ENCODE peak calls at places on chromosomes 13 and 19, in seven cellular contexts. B is astrocyte, F is Karpas-422, U is K562, K is mesendoderm, X is DND-41, Y is mammary epithelial cell. I is an unnamed sample.

GRCh38 chr13:52974711-52975110 is 53.9 kb upstream of the OLFM4 start:
- DNase-seq in B (no peak), F (peak; percentile 33), U (no peak), K (no peak), X (no peak), Y (no peak), I (no peak)

GRCh38 chr19:2477732-2478191 is 1.8 kb downstream of the GADD45B start:
- DNase-seq in B (no peak), F (peak; percentile 67), U (no peak), K (no peak), X (peak; percentile 46), Y (no peak), I (peak; percentile 64)

GRCh38 chr13:26881154-26881553 is 120.6 kb upstream of the GPR12 start:
- DNase-seq in B (peak; percentile 20), F (no peak), U (no peak), K (no peak), X (no peak), Y (peak; percentile 72), I (peak; percentile 44)

GRCh38 chr13:24097667-24098066 is 62.9 kb upstream of the SPATA13 start:
- DNase-seq in B (no peak), F (no peak), U (no peak), K (no peak), X (peak; percentile 80), Y (no peak), I (no peak)

GRCh38 chr19:46482645-46483044 is 11.3 kb upstream of the PNMA8A start:
- DNase-seq in B (peak; percentile 51), F (no peak), U (no peak), K (no peak), X (no peak), Y (peak; percentile 47), I (peak; percentile 33)

GRCh38 chr19:33032218-33032781 is 32.4 kb downstream of the RHPN2 start:
- DNase-seq in B (no peak), F (no peak), U (no peak), K (peak; percentile 90), X (no peak), Y (no peak), I (no peak)

GRCh38 chr13:27599845-27600553 is 20.3 kb downstream of the LNX2 start:
- DNase-seq in B (peak; percentile 81), F (no peak), U (peak; percentile 20), K (peak; percentile 84), X (no peak), Y (peak; percentile 64), I (peak; percentile 67)

GRCh38 chr13:30364876-30365275 is 57.4 kb upstream of the UBE2L5 start:
- DNase-seq in B (peak; percentile 28), F (no peak), U (no peak), K (peak; percentile 53), X (no peak), Y (no peak), I (no peak)

GRCh38 chr13:33665776-33666175 is 152.2 kb upstream of the RFC3 start:
- DNase-seq in B (no peak), F (no peak), U (no peak), K (no peak), X (no peak), Y (no peak), I (no peak)

GRCh38 chr13:43044720-43045301 is 21.4 kb downstream of the DNAJC15 start:
- DNase-seq in B (no peak), F (no peak), U (no peak), K (no peak), X (no peak), Y (no peak), I (no peak)

GRCh38 chr19:49877879-49878743 is 609 bp downstream of the TBC1D17 start:
- DNase-seq in B (peak; percentile 91), F (peak; percentile 100), U (peak; percentile 97), K (peak; percentile 99), X (peak; percentile 97), Y (peak; percentile 96), I (peak; percentile 97)

GRCh38 chr13:35283856-35284255 is 192.6 kb downstream of the MAB21L1 start:
- DNase-seq in B (peak; percentile 8), F (no peak), U (no peak), K (no peak), X (no peak), Y (peak; percentile 54), I (peak; percentile 5)

GRCh38 chr13:97313481-97313880 is 91.3 kb downstream of the MBNL2 start:
- DNase-seq in B (no peak), F (no peak), U (no peak), K (no peak), X (no peak), Y (no peak), I (no peak)

GRCh38 chr13:110676057-110676510 is 29.8 kb downstream of the CARS2 start:
- DNase-seq in B (no peak), F (peak; percentile 87), U (no peak), K (no peak), X (no peak), Y (no peak), I (no peak)

GRCh38 chr13:100602472-100603142 is 14.0 kb upstream of the GGACT start:
- DNase-seq in B (peak; percentile 8), F (no peak), U (no peak), K (no peak), X (no peak), Y (no peak), I (peak; percentile 18)

GRCh38 chr13:29520671-29521070 is 74.8 kb downstream of the SLC7A1 start:
- DNase-seq in B (peak; percentile 86), F (no peak), U (no peak), K (no peak), X (no peak), Y (no peak), I (peak; percentile 88)

GRCh38 chr19:16566702-16567101 is 5.5 kb downstream of the SLC35E1 start:
- DNase-seq in B (no peak), F (no peak), U (no peak), K (no peak), X (no peak), Y (no peak), I (no peak)

GRCh38 chr13:90201676-90202425 is 1145.6 kb upstream of the MIR17HG start:
- DNase-seq in B (no peak), F (no peak), U (no peak), K (no peak), X (no peak), Y (no peak), I (no peak)

GRCh38 chr19:46616631-46617322 is 8.1 kb downstream of the PTGIR start:
- DNase-seq in B (peak; percentile 68), F (peak; percentile 48), U (peak; percentile 79), K (peak; percentile 73), X (peak; percentile 67), Y (peak; percentile 44), I (peak; percentile 50)

GRCh38 chr13:45850020-45850613 is 1.4 kb downstream of the SIAH3 start:
- DNase-seq in B (no peak), F (no peak), U (no peak), K (peak; percentile 42), X (no peak), Y (no peak), I (no peak)

GRCh38 chr19:54435551-54436016 is 13.4 kb upstream of the LENG8 start:
- DNase-seq in B (no peak), F (no peak), U (no peak), K (no peak), X (no peak), Y (no peak), I (no peak)

GRCh38 chr19:45100797-45101196 is 7.8 kb downstream of the PPP1R37 start:
- DNase-seq in B (no peak), F (no peak), U (no peak), K (no peak), X (no peak), Y (no peak), I (peak; percentile 33)

GRCh38 chr19:53844849-53845246 is 20.7 kb upstream of the NLRP12 start:
- DNase-seq in B (no peak), F (no peak), U (no peak), K (no peak), X (no peak), Y (no peak), I (no peak)

GRCh38 chr13:36344886-36345437 is 1.2 kb downstream of the SPART start:
- DNase-seq in B (no peak), F (no peak), U (peak; percentile 7), K (no peak), X (no peak), Y (peak; percentile 44), I (peak; percentile 17)

GRCh38 chr19:5719274-5719960 is 529 bp downstream of the LONP1 start:
- DNase-seq in B (no peak), F (peak; percentile 71), U (no peak), K (no peak), X (no peak), Y (peak; percentile 33), I (no peak)

GRCh38 chr19:30719189-30719990 is 347.2 kb downstream of the ZNF536 start:
- DNase-seq in B (peak; percentile 8), F (no peak), U (peak; percentile 15), K (peak; percentile 53), X (no peak), Y (peak; percentile 29), I (peak; percentile 22)
- H3K4me3 ChIP-seq in B (peak overlapping the region; percentile 65), F (no peak overlapping the region), U (no peak overlapping the region), K (no peak overlapping the region), X (no peak overlapping the region), Y (peak overlapping the region; percentile 40), I (peak overlapping the region; percentile 78)

GRCh38 chr13:113849546-113849945 is 14.3 kb downstream of the GAS6 start:
- DNase-seq in B (no peak), F (no peak), U (no peak), K (no peak), X (no peak), Y (peak; percentile 78), I (peak; percentile 51)
- H3K9ac ChIP-seq in B (no peak overlapping the region), F (no peak overlapping the region), U (no peak overlapping the region), K (no peak overlapping the region), X (no peak overlapping the region), Y (peak overlapping the region; percentile 45), I (no peak overlapping the region)

DNA sequence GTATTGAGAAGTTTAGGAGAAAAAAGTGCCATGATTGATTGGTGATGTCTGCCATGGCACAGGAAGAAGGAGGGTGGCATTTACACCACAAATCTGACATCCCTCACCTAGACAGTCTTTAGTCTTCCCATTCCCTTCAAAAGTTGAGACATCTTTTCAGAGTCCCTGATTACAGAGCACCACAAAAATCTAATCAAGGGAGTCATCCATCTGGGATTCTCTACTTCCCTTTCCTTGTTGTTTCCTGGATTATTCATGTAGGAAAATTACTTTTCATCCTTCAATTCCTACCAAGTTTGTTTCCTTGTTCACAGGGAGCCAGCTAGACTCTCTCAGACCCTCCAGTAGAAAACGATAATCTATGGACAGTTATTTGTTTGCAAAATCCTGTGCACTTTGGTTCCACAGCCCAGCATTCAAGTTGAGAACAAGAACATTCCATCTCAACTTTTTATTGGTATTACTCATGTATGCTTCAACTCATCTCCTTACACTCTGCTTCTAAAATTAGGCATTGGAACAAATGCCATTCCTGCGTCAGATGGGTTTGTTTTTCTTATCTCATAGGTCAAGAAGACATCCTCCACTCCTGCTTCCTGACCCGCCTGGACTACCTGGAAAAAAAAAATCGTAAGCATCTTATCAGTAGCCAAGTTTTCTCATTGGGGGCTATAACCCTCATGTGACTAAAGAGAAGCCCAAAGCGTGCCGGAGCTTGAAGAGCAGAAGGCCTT is 259.9 kb downstream of the FOXO1 start:
- DNase-seq in B (peak; percentile 81), F (no peak), U (no peak), K (no peak), X (no peak), Y (peak; percentile 75), I (peak; percentile 83)
- H3K4me2 ChIP-seq in B (peak overlapping the region; percentile 58), F (no peak overlapping the region), U (no peak overlapping the region), K (no peak overlapping the region), X (no peak overlapping the region), Y (peak overlapping the region; percentile 11), I (peak overlapping the region; percentile 78)

DNA sequence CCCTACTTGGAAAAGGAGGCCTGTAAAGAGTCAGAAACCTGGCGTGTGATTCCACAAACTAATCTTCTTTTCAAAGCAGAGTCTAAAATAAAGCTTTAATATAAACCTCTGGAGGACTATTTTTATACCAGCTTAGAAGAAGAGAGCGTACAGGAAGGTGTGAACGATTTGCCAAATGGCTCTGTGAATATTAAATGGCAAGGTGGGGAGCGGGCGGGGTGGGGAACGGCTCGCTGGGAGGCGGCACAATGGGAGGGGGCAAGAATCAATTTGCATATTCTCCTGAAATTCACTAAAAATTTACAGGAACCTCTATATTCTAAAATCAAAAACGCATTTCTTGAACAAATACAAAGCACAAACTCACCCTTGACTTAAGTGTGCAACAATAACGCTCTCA is 982 bp downstream of the ZNF780B start:
- DNase-seq in B (no peak), F (no peak), U (peak; percentile 48), K (no peak), X (no peak), Y (no peak), I (no peak)
- H3K4me3 ChIP-seq in B (peak overlapping the region; percentile 91), F (peak overlapping the region; percentile 86), U (peak overlapping the region; percentile 64), K (no peak overlapping the region), X (peak overlapping the region; percentile 72), Y (peak overlapping the region; percentile 70), I (peak overlapping the region; percentile 92)

I was measured in fibroblast of lung.